ENCODE peak calls at places on chromosomes 4 and X, in five cellular contexts. H is H1, N is HepG2, E is K562, U is GM12878. B is an unnamed sample.

GRCh38 chr4:28565434-28565833 is 1704.8 kb downstream of the STIM2 start:
- DNase-seq in U (no peak), N (no peak), H (no peak), E (no peak), B (no peak)

GRCh38 chr4:102339018-102339417 is 6.3 kb downstream of the SLC39A8 start:
- DNase-seq in U (no peak), E (no peak), N (no peak), H (no peak), B (no peak)

GRCh38 chr4:80322716-80323115 is 12.8 kb upstream of the CFAP299 start:
- DNase-seq in U (no peak), H (no peak), E (no peak), N (no peak), B (no peak)

GRCh38 chr4:81470456-81471327 is 1.0 kb downstream of the RASGEF1B start:
- DNase-seq in U (no peak), E (peak), N (no peak), H (no peak), B (no peak)

GRCh38 chr4:168795346-168795745 is 214.7 kb downstream of the CBR4 start:
- DNase-seq in N (no peak), E (no peak), H (no peak), U (no peak), B (no peak)

GRCh38 chr4:61374612-61374920 is 174.4 kb downstream of the ADGRL3 start:
- DNase-seq in U (no peak), E (no peak), N (no peak), H (no peak), B (no peak)

GRCh38 chr4:2387205-2387604 is 31.2 kb downstream of the ZFYVE28 start:
- DNase-seq in N (no peak), E (no peak), H (no peak), U (no peak), B (no peak)

GRCh38 chrX:149819371-149819770 is 37.6 kb downstream of the MAGEA9 start:
- DNase-seq in E (no peak), H (no peak), N (no peak), U (no peak), B (no peak)

GRCh38 chr4:185847352-185848078 is 35.5 kb upstream of the SORBS2 start:
- DNase-seq in E (no peak), U (no peak), H (no peak), N (peak), B (no peak)

GRCh38 chr4:150447356-150447755 is 134.6 kb upstream of the MAB21L2 start:
- DNase-seq in N (no peak), E (no peak), H (no peak), U (no peak), B (no peak)

GRCh38 chrX:40521868-40522450 is 58.8 kb upstream of the ATP6AP2 start:
- DNase-seq in E (no peak), U (no peak), N (no peak), H (no peak), B (no peak)

GRCh38 chr4:56817840-56818491 is 3.5 kb downstream of the SPINK2 start:
- DNase-seq in N (no peak), H (no peak), U (peak), E (no peak), B (no peak)

GRCh38 chr4:15805583-15806517 is 27.7 kb downstream of the CD38 start:
- DNase-seq in H (no peak), U (peak), N (peak), E (peak), B (peak)

GRCh38 chrX:48793935-48794334 is 7.5 kb downstream of the GATA1 start:
- DNase-seq in H (no peak), N (no peak), U (no peak), E (no peak), B (no peak)

GRCh38 chr4:20194079-20195013 is 57.4 kb upstream of the SLIT2 start:
- DNase-seq in N (no peak), H (no peak), U (no peak), E (no peak), B (no peak)

GRCh38 chrX:18702362-18703195 is 4.9 kb upstream of the PPEF1 start:
- DNase-seq in N (no peak), H (no peak), U (no peak), E (no peak), B (no peak)

GRCh38 chrX:74286950-74287349 is 17.0 kb upstream of the ZCCHC13 start:
- DNase-seq in E (no peak), H (no peak), U (no peak), N (peak), B (no peak)

GRCh38 chrX:10350991-10351390 is 194.2 kb downstream of the CLCN4 start:
- DNase-seq in N (no peak), H (no peak), U (no peak), E (no peak), B (no peak)

GRCh38 chr4:3313139-3313538 is 20.3 kb downstream of the RGS12 start:
- DNase-seq in H (no peak), E (no peak), U (no peak), N (no peak), B (no peak)

GRCh38 chr4:123833156-123833555 is 436.6 kb downstream of the SPRY1 start:
- DNase-seq in H (no peak), N (no peak), U (no peak), E (no peak), B (no peak)

GRCh38 chrX:110003167-110004156 is 548 bp downstream of the TMEM164 start:
- DNase-seq in E (peak), U (no peak), N (no peak), H (no peak), B (no peak)

GRCh38 chrX:39969099-39969825 is 128.5 kb downstream of the BCOR start:
- DNase-seq in N (no peak), U (no peak), H (no peak), E (no peak), B (no peak)

GRCh38 chrX:118971552-118971951 is 2.9 kb upstream of the LONRF3 start:
- DNase-seq in E (no peak), N (no peak), H (no peak), U (no peak), B (no peak)

GRCh38 chr4:123327346-123327745 is 69.2 kb upstream of the SPRY1 start:
- DNase-seq in U (no peak), N (no peak), E (no peak), H (no peak), B (no peak)

GRCh38 chr4:140448830-140449229 is 21.4 kb upstream of the CLGN start:
- DNase-seq in H (no peak), E (no peak), U (no peak), N (no peak), B (no peak)

GRCh38 chr4:183173580-183174526 is 74.8 kb downstream of the WWC2 start:
- DNase-seq in N (no peak), E (no peak), H (no peak), U (no peak), B (no peak)

GRCh38 chrX:19990225-19990518 is 689 bp downstream of the BCLAF3 start:
- DNase-seq in N (no peak), E (no peak), U (no peak), H (no peak), B (no peak)

GRCh38 chr4:84063618-84064017 is 435.5 kb downstream of the NKX6-1 start:
- DNase-seq in E (no peak), N (no peak), H (no peak), U (no peak), B (no peak)

GRCh38 chr4:1010522-1011021 is 854 bp upstream of the FGFRL1 start:
- DNase-seq in H (no peak), E (peak), U (no peak), N (no peak), B (peak)

GRCh38 chr4:930827-931193 is 1.3 kb downstream of the GAK start:
- DNase-seq in U (no peak), H (no peak), N (no peak), E (no peak), B (no peak)

GRCh38 chrX:49921109-49921508 is 1.3 kb upstream of the CLCN5 start:
- DNase-seq in E (peak), H (no peak), N (no peak), U (no peak), B (no peak)

GRCh38 chr4:52058275-52058674 is 7.2 kb downstream of the SPATA18 start:
- DNase-seq in H (no peak), U (no peak), E (no peak), N (no peak), B (no peak)

GRCh38 chr4:78242071-78242470 is 184.9 kb downstream of the FRAS1 start:
- DNase-seq in U (no peak), H (no peak), N (no peak), E (no peak), B (no peak)

GRCh38 chr4:121696641-121697461 is at the start of gene ANXA5:
- DNase-seq in H (no peak), N (peak), E (peak), U (no peak), B (peak)

GRCh38 chr4:37976513-37976912 is 16.3 kb downstream of the PTTG2 start:
- DNase-seq in N (peak), H (no peak), E (no peak), U (no peak), B (no peak)

GRCh38 chr4:160233141-160233540 is 1130.3 kb downstream of the RAPGEF2 start:
- DNase-seq in E (no peak), H (no peak), N (no peak), U (no peak), B (no peak)

GRCh38 chr4:39713691-39714090 is 15.8 kb downstream of the UBE2K start:
- DNase-seq in E (no peak), H (no peak), N (no peak), U (no peak), B (no peak)
- TF ChIP-seq SRF in E (no peak), H (no peak), N (no peak), U (no peak), B (no peak)

GRCh38 chr4:53174824-53175223 is 191.0 kb downstream of the SCFD2 start:
- DNase-seq in E (no peak), H (no peak), N (no peak), U (no peak), B (no peak)

GRCh38 chr4:53171797-53172196 is 194.1 kb downstream of the SCFD2 start:
- DNase-seq in H (no peak), U (no peak), N (no peak), E (no peak), B (no peak)

GRCh38 chr4:53173576-53173975 is 192.3 kb downstream of the SCFD2 start:
- DNase-seq in U (no peak), E (no peak), H (no peak), N (no peak), B (no peak)

GRCh38 chr4:53168237-53168636 is 197.6 kb downstream of the SCFD2 start:
- DNase-seq in H (no peak), N (no peak), U (no peak), E (no peak), B (no peak)

GRCh38 chr4:53169695-53170617 is 195.9 kb downstream of the SCFD2 start:
- DNase-seq in N (no peak), U (peak), E (no peak), H (no peak), B (no peak)
- TF ChIP-seq CTCF in N (no peak), U (no peak), E (no peak), H (no peak), B (no peak)

GRCh38 chrX:88612870-88613329 is 134.1 kb upstream of the CPXCR1 start:
- DNase-seq in H (no peak), E (no peak), U (no peak), N (peak), B (no peak)
- TF ChIP-seq SRF in H (no peak), E (no peak), U (no peak), N (no peak), B (no peak)

GRCh38 chr4:41177016-41177415 is 37.3 kb downstream of the APBB2 start:
- DNase-seq in U (no peak), H (no peak), N (peak), E (no peak), B (no peak)
- TF ChIP-seq CTCF in U (no peak), H (no peak), N (peak), E (no peak), B (no peak)

B was measured in HCT116.